ENCODE peak calls at places on chromosomes 12 and 14, in seven cellular contexts. L, C, K, T, N, B and Z are unnamed samples.

GRCh38 chr12:111596985-111597730 is 2.0 kb downstream of the ATXN2 start:
- DNase-seq in L (peak), K (peak), B (peak), C (no peak), T (peak), N (peak), Z (no peak)

GRCh38 chr14:52650774-52651173 is 44.6 kb downstream of the ERO1A start:
- DNase-seq in B (no peak), C (no peak), T (no peak), L (no peak), K (no peak), N (no peak), Z (no peak)

GRCh38 chr12:67354966-67355365 is 85.8 kb downstream of the CAND1 start:
- DNase-seq in K (no peak), T (no peak), L (no peak), C (no peak), B (no peak), N (no peak), Z (no peak)

GRCh38 chr14:77593501-77593911 is 22.9 kb downstream of the SPTLC2 start:
- DNase-seq in B (peak), L (peak), T (no peak), C (no peak), K (peak), N (no peak), Z (no peak)

GRCh38 chr14:25108959-25109358 is 59.0 kb upstream of the STXBP6 start:
- DNase-seq in T (peak), K (no peak), L (no peak), N (no peak), B (peak), C (no peak), Z (no peak)

GRCh38 chr12:113005759-113006158 is 27.4 kb downstream of the OAS2 start:
- DNase-seq in K (no peak), L (no peak), N (no peak), B (peak), T (no peak), C (no peak), Z (no peak)

GRCh38 chr12:86727151-86727550 is 471.0 kb upstream of the MGAT4C start:
- DNase-seq in K (peak), N (no peak), L (no peak), B (peak), C (no peak), T (no peak), Z (no peak)

GRCh38 chr14:63922696-63923421 is 70.1 kb downstream of the SYNE2 start:
- DNase-seq in C (no peak), N (no peak), L (no peak), K (peak), T (peak), B (peak), Z (no peak)

GRCh38 chr14:91614187-91614586 is 104.1 kb upstream of the PPP4R3A start:
- DNase-seq in C (no peak), T (no peak), N (no peak), L (no peak), K (peak), B (peak), Z (no peak)

GRCh38 chr12:29578731-29579130 is 81.2 kb upstream of the OVCH1 start:
- DNase-seq in K (no peak), L (no peak), C (no peak), T (no peak), N (no peak), B (no peak), Z (no peak)

GRCh38 chr12:25958254-25959068 is at the start of gene RASSF8:
- DNase-seq in L (peak), C (no peak), B (peak), N (peak), K (peak), T (peak), Z (peak)

GRCh38 chr12:25959069-25959961 is 833 bp downstream of the RASSF8 start:
- DNase-seq in C (peak), T (peak), L (peak), B (peak), K (peak), N (peak), Z (peak)

GRCh38 chr12:25957898-25958253 is 606 bp upstream of the RASSF8 start:
- DNase-seq in K (peak), C (no peak), N (no peak), L (no peak), B (peak), T (no peak), Z (no peak)

GRCh38 chr12:25960926-25961325 is 2.4 kb downstream of the RASSF8 start:
- DNase-seq in B (no peak), N (no peak), T (no peak), C (no peak), L (no peak), K (no peak), Z (no peak)

DNA sequence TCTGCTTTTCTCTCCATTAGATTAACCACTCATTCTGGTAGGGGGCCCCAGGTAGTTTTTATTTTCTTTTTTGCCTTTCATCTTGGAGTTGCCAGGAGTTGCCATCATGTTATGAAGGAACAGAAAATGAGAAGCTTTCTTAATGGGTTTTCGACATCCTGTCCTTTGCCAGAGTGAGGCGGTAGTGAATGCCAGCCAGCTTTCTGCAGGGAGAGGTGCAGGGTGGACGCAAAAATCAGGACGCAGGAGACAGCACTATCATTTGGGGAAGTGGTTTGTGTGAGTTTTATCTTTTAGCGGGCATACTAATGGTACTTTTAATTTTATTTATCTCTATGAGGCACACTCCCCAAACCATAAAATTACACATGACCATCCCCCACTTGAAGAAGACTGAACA is 1.7 kb downstream of the RASSF8 start:
- DNase-seq in N (peak), T (no peak), L (no peak), K (no peak), C (no peak), B (peak), Z (no peak)
- TF ChIP-seq CTCF in N (no peak), T (no peak), L (no peak), K (no peak), C (no peak), B (no peak), Z (peak)

DNA sequence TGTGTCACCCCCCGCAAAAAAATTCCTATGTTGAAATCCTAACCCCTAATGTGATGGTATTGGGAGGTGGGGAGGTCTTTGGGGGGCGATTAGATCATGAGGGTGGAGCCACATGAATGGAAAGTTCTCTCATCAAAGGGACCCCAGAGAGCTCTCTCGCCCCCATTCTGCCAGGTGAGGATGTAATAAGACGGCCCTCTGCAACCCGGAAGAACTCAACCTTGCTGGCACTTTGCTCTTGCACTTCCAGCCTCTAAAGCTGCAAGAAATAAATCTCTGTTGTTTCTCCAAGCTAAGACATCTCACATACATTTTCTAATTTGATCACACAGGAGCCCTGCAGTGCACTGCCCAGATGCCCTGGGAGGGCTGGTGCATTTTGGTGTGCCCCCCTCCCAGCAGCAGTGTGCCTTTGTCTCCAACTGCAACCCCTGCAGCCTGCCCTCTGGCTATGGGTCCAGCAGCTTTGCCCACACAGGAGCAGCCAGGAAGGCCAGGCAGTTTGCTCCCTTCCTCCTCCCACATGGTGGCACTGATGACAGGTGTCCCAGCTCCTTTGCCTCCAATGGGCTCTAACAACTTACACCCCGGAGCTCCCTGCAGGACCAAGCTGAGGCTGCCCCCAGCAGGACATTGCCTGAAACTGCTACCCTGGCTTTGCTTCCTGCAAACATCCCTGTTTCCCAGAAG is 59.3 kb downstream of the C14orf132 start:
- DNase-seq in N (peak), T (peak), K (peak), C (no peak), L (no peak), B (peak), Z (no peak)
- TF ChIP-seq CTCF in N (peak), T (peak), K (peak), C (no peak), L (peak), B (peak), Z (peak)

GRCh38 chr14:54564071-54564798 is 2.7 kb upstream of the SAMD4A start:
- DNase-seq in K (peak), N (no peak), T (no peak), B (peak), C (no peak), L (peak), Z (no peak)

GRCh38 chr14:54565236-54566151 is 1.4 kb upstream of the SAMD4A start:
- DNase-seq in N (peak), K (peak), T (peak), L (peak), C (peak), B (peak), Z (peak)

GRCh38 chr14:54566152-54566409 is 847 bp upstream of the SAMD4A start:
- DNase-seq in C (no peak), T (no peak), L (no peak), K (no peak), B (no peak), N (no peak), Z (no peak)

GRCh38 chr14:54566410-54567223 is at the start of gene SAMD4A:
- DNase-seq in B (peak), C (peak), T (peak), K (peak), L (peak), N (peak), Z (peak)

GRCh38 chr14:54564799-54565235 is 2.1 kb upstream of the SAMD4A start:
- DNase-seq in B (peak), T (no peak), K (peak), L (no peak), C (no peak), N (no peak), Z (no peak)
- TF ChIP-seq CTCF in B (no peak), T (no peak), K (no peak), L (no peak), C (no peak), N (no peak), Z (no peak)

GRCh38 chr12:12017798-12018197 is 52.9 kb upstream of the BCL2L14 start:
- DNase-seq in L (no peak), B (no peak), C (no peak), N (no peak), K (no peak), T (no peak), Z (no peak)
- TF ChIP-seq CTCF in L (no peak), B (no peak), C (no peak), N (no peak), K (no peak), T (no peak), Z (peak)

DNA sequence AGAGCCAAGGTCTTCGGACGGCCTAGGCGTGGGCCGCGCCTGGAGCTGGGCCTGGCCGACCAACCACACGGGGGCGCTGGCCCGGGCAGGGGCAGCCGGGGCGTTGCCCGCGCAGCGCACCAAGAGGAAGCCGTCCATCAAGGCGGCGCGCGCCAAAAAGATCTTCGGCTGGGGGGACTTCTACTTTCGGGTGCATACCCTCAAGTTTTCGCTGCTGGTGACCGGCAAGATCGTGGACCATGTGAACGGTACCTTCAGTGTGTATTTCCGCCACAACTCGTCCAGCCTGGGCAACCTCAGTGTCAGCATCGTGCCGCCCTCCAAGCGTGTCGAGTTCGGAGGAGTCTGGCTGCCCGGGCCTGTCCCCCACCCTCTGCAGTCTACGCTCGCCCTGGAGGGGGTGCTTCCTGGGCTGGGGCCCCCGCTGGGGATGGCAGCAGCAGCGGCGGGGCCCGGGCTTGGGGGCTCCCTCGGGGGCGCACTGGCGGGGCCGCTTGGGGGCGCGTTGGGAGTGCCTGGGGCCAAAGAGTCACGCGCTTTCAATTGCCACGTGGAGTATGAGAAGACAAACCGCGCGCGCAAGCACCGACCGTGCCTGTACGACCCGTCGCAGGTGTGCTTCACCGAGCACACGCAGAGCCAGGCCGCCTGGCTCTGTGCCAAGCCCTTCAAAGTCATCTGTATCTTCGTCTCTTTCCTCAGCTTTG is 4.4 kb upstream of the SHMT2 start:
- DNase-seq in K (no peak), L (peak), N (peak), T (peak), C (no peak), B (peak), Z (no peak)
- TF ChIP-seq CTCF in K (peak), L (peak), N (peak), T (peak), C (peak), B (peak), Z (peak)